ENCODE peak calls at places on chromosomes 2 and 18, in seven cellular contexts. J is neural progenitor cell; V is NCI-H524; B is activated naive CD4-positive, alpha-beta T cell; N is fibroblast of the aortic adventitia; X is naive thymus-derived CD4-positive, alpha-beta T cell; K is posterior cingulate gyrus. A is an unnamed sample.

GRCh38 chr18:75429975-75430374 is 2.5 kb upstream of the SMIM21 start:
- DNase-seq in X (no peak), J (no peak), K (no peak), V (no peak), B (no peak), N (no peak), A (no peak)

GRCh38 chr2:211367711-211368110 is 811.3 kb downstream of the CPS1 start:
- DNase-seq in V (no peak), K (no peak), X (no peak), N (no peak), B (no peak), J (no peak), A (no peak)

GRCh38 chr2:24269270-24269669 is 91.1 kb downstream of the ITSN2 start:
- DNase-seq in V (no peak), X (no peak), K (no peak), J (no peak), N (no peak), B (no peak), A (no peak)

GRCh38 chr2:181999911-182000310 is 14.3 kb downstream of the PPP1R1C start:
- DNase-seq in V (no peak), B (no peak), X (no peak), N (no peak), K (no peak), J (no peak), A (no peak)

GRCh38 chr2:45649855-45650806 is 1.3 kb upstream of the PRKCE start:
- DNase-seq in J (peak; percentile 82), N (peak; percentile 81), X (peak; percentile 56), V (peak; percentile 78), B (peak; percentile 60), K (peak; percentile 55), A (no peak)

GRCh38 chr2:241986836-241987641 is 117.5 kb downstream of the RTP5 start:
- DNase-seq in B (no peak), J (no peak), X (no peak), N (no peak), K (no peak), V (no peak), A (no peak)

GRCh38 chr2:43068730-43069517 is 157.5 kb downstream of the ZFP36L2 start:
- DNase-seq in N (no peak), V (no peak), B (no peak), X (no peak), J (no peak), K (no peak), A (no peak)

GRCh38 chr2:7748717-7749415 is 831.7 kb downstream of the RNF144A start:
- DNase-seq in K (no peak), B (no peak), J (no peak), N (no peak), X (no peak), V (no peak), A (no peak)

GRCh38 chr2:36362291-36362690 is 6.7 kb downstream of the CRIM1 start:
- DNase-seq in B (no peak), V (no peak), J (no peak), K (no peak), X (no peak), N (peak; percentile 86), A (no peak)

GRCh38 chr2:201406077-201406662 is 45.1 kb downstream of the TRAK2 start:
- DNase-seq in N (peak; percentile 94), B (no peak), V (no peak), X (no peak), J (no peak), K (no peak), A (peak; percentile 30)

GRCh38 chr18:58887613-58887963 is 22.9 kb downstream of the ZNF532 start:
- DNase-seq in V (no peak), J (no peak), N (peak; percentile 36), K (no peak), B (no peak), X (no peak), A (no peak)

GRCh38 chr18:33495278-33495677 is 54.8 kb upstream of the CCDC178 start:
- DNase-seq in B (no peak), X (no peak), N (peak; percentile 16), V (peak; percentile 21), K (peak; percentile 21), J (peak; percentile 70), A (peak; percentile 61)

GRCh38 chr2:238169021-238169707 is 10.4 kb downstream of the ERFE start:
- DNase-seq in B (no peak), N (peak; percentile 98), V (no peak), K (no peak), J (no peak), X (no peak), A (no peak)

GRCh38 chr2:241901500-241902351 is 32.2 kb downstream of the RTP5 start:
- DNase-seq in X (no peak), K (peak; percentile 37), N (peak; percentile 17), J (peak; percentile 48), B (no peak), V (no peak), A (no peak)

GRCh38 chr2:9648821-9649220 is 18.0 kb upstream of the YWHAQ start:
- DNase-seq in V (peak; percentile 52), J (no peak), B (no peak), K (no peak), N (no peak), X (no peak), A (peak; percentile 52)

GRCh38 chr2:69017080-69017479 is 4.1 kb downstream of the ANTXR1 start:
- DNase-seq in X (no peak), V (no peak), N (peak; percentile 70), K (no peak), J (no peak), B (no peak), A (no peak)

GRCh38 chr2:240236217-240237111 is 96.0 kb upstream of the OTOS start:
- DNase-seq in V (peak; percentile 84), K (no peak), N (no peak), X (no peak), J (peak; percentile 32), B (no peak), A (peak; percentile 76)

GRCh38 chr2:152558174-152559091 is 158.8 kb downstream of the PRPF40A start:
- DNase-seq in K (no peak), J (no peak), V (peak; percentile 32), N (peak; percentile 89), B (no peak), X (no peak), A (peak; percentile 65)

GRCh38 chr2:240435457-240435954 is at the start of gene GPC1:
- DNase-seq in X (no peak), B (peak; percentile 62), V (peak; percentile 72), J (peak; percentile 94), K (peak; percentile 63), N (peak; percentile 69), A (no peak)

GRCh38 chr2:238985931-238986446 is 138.1 kb downstream of the TWIST2 start:
- DNase-seq in J (peak; percentile 38), B (no peak), K (no peak), N (no peak), V (no peak), X (no peak), A (no peak)

GRCh38 chr2:232800166-232800565 is 23.8 kb upstream of the KCNJ13 start:
- DNase-seq in K (no peak), N (no peak), B (no peak), V (no peak), J (no peak), X (no peak), A (no peak)

GRCh38 chr18:56869189-56869777 is 218.1 kb downstream of the WDR7 start:
- DNase-seq in B (no peak), J (peak; percentile 51), V (no peak), N (peak; percentile 60), X (peak; percentile 20), K (no peak), A (peak; percentile 14)

GRCh38 chr2:182504903-182505302 is 78.1 kb upstream of the PDE1A start:
- DNase-seq in N (peak; percentile 95), J (no peak), X (no peak), B (no peak), K (no peak), V (no peak), A (no peak)

GRCh38 chr2:62199392-62200125 is 3.6 kb downstream of the B3GNT2 start:
- DNase-seq in K (no peak), J (no peak), B (no peak), V (no peak), N (peak; percentile 44), X (peak; percentile 10), A (no peak)